ENCODE peak calls at places on chromosomes 12 and 14, in eight cellular contexts. X, U, C, T, R, Y, H and O are unnamed samples.

GRCh38 chr14:93023039-93023438 is 92.7 kb downstream of the ITPK1 start:
- DNase-seq in X (no peak), U (no peak), C (no peak), T (no peak), R (no peak), Y (no peak), H (no peak), O (no peak)

GRCh38 chr14:103899316-103899715 is 28.9 kb upstream of the TDRD9 start:
- DNase-seq in X (no peak), U (no peak), C (no peak), T (no peak), R (no peak), Y (no peak), H (no peak), O (no peak)

GRCh38 chr14:81625343-81625742 is 91.7 kb upstream of the SEL1L start:
- DNase-seq in X (peak; percentile 35), U (no peak), C (no peak), T (no peak), R (no peak), Y (peak; percentile 40), H (no peak), O (no peak)

GRCh38 chr12:122081697-122082221 is 3.2 kb downstream of the MLXIP start:
- DNase-seq in X (peak; percentile 59), U (peak; percentile 78), C (peak; percentile 53), T (no peak), R (no peak), Y (no peak), H (no peak), O (peak; percentile 33)

GRCh38 chr12:20494803-20495202 is 126.5 kb downstream of the PDE3A start:
- DNase-seq in X (no peak), U (peak; percentile 33), C (no peak), T (no peak), R (no peak), Y (no peak), H (no peak), O (no peak)

GRCh38 chr12:28121899-28122655 is 68.2 kb upstream of the CCDC91 start:
- DNase-seq in X (no peak), U (no peak), C (no peak), T (no peak), R (no peak), Y (no peak), H (no peak), O (no peak)

GRCh38 chr14:36835145-36835544 is 173.5 kb downstream of the PAX9 start:
- DNase-seq in X (no peak), U (no peak), C (no peak), T (no peak), R (no peak), Y (no peak), H (no peak), O (no peak)

GRCh38 chr12:114476159-114476558 is 70.2 kb upstream of the TBX5 start:
- DNase-seq in X (no peak), U (peak; percentile 26), C (no peak), T (no peak), R (no peak), Y (peak; percentile 36), H (no peak), O (peak; percentile 9)

GRCh38 chr12:7107181-7108041 is 1.6 kb downstream of the C1RL start:
- DNase-seq in X (no peak), U (no peak), C (no peak), T (no peak), R (no peak), Y (peak; percentile 53), H (no peak), O (no peak)

GRCh38 chr12:45731376-45731775 is 1.9 kb downstream of the ARID2 start:
- DNase-seq in X (no peak), U (no peak), C (no peak), T (no peak), R (no peak), Y (no peak), H (no peak), O (no peak)

GRCh38 chr12:50824914-50825313 is 17.8 kb upstream of the TMPRSS12 start:
- DNase-seq in X (no peak), U (no peak), C (no peak), T (no peak), R (no peak), Y (no peak), H (no peak), O (no peak)

GRCh38 chr12:102638777-102639176 is 158.4 kb upstream of the IGF1 start:
- DNase-seq in X (no peak), U (no peak), C (no peak), T (no peak), R (no peak), Y (no peak), H (no peak), O (peak; percentile 1)

GRCh38 chr12:1272132-1272531 is 281.1 kb downstream of the ERC1 start:
- DNase-seq in X (no peak), U (no peak), C (no peak), T (no peak), R (peak; percentile 15), Y (no peak), H (no peak), O (no peak)

GRCh38 chr14:105748204-105748578 is 221.8 kb downstream of the TMEM121 start:
- DNase-seq in X (peak; percentile 18), U (no peak), C (no peak), T (no peak), R (no peak), Y (peak; percentile 23), H (no peak), O (no peak)

GRCh38 chr12:28899951-28900350 is 249.1 kb upstream of the FAR2 start:
- DNase-seq in X (no peak), U (peak; percentile 84), C (no peak), T (no peak), R (no peak), Y (peak; percentile 5), H (no peak), O (peak; percentile 82)

GRCh38 chr12:123773375-123773774 is 11.3 kb downstream of the DNAH10 start:
- DNase-seq in X (no peak), U (no peak), C (no peak), T (no peak), R (no peak), Y (no peak), H (no peak), O (no peak)